ENCODE peak calls at places on chromosomes 12 and 14, in four cellular contexts. N is M059J, J is AML-193, F is mucosa of gallbladder. E is an unnamed sample.

GRCh38 chr12:75996907-75997447 is 34.6 kb downstream of the PHLDA1 start:
- DNase-seq in N (peak), J (no peak), F (no peak), E (peak)

GRCh38 chr14:62445570-62445969 is 599.7 kb downstream of the KCNH5 start:
- DNase-seq in N (no peak), J (no peak), F (no peak), E (no peak)

GRCh38 chr12:131709226-131709625 is 1.7 kb upstream of the SFSWAP start:
- DNase-seq in N (no peak), J (no peak), F (no peak), E (no peak)

GRCh38 chr12:56256326-56256960 is 1.7 kb downstream of the ANKRD52 start:
- DNase-seq in N (peak), J (no peak), F (no peak), E (peak)

GRCh38 chr12:53999596-54000104 is 311 bp upstream of the HOXC9 start:
- DNase-seq in N (peak), J (no peak), F (no peak), E (peak)

GRCh38 chr12:32264995-32265394 is 134.4 kb upstream of the FGD4 start:
- DNase-seq in N (no peak), J (no peak), F (no peak), E (peak)

GRCh38 chr14:90399541-90400444 is 3.0 kb downstream of the CALM1 start:
- DNase-seq in N (peak), J (peak), F (peak), E (peak)

GRCh38 chr12:112012775-112013600 is at the start of the genes ERP29 and TMEM116:
- DNase-seq in N (peak), J (peak), F (peak), E (peak)

GRCh38 chr12:70288817-70289216 is 45.6 kb downstream of the CNOT2 start:
- DNase-seq in N (no peak), J (no peak), F (no peak), E (no peak)

GRCh38 chr12:57190037-57190436 is 26.6 kb upstream of the NXPH4 start:
- DNase-seq in N (peak), J (no peak), F (no peak), E (peak)

GRCh38 chr12:54393743-54394142 is 9.2 kb upstream of the ZNF385A start:
- DNase-seq in N (no peak), J (no peak), F (no peak), E (no peak)

GRCh38 chr14:92890830-92891598 is 31.9 kb upstream of the CHGA start:
- DNase-seq in N (no peak), J (no peak), F (no peak), E (no peak)

GRCh38 chr12:52232916-52233461 is at the start of gene KRT7:
- DNase-seq in N (no peak), J (no peak), F (peak), E (no peak)

GRCh38 chr14:24416932-24417619 is 12.4 kb downstream of the CBLN3 start:
- DNase-seq in N (no peak), J (no peak), F (no peak), E (no peak)

GRCh38 chr12:3607821-3608220 is 116.8 kb downstream of the PRMT8 start:
- DNase-seq in N (no peak), J (no peak), F (no peak), E (no peak)

GRCh38 chr12:19964549-19964948 is 403.8 kb upstream of the PDE3A start:
- DNase-seq in N (peak), J (no peak), F (no peak), E (no peak)

GRCh38 chr14:55073856-55074255 is 22.4 kb downstream of the MAPK1IP1L start:
- DNase-seq in N (peak), J (no peak), F (no peak), E (peak)

GRCh38 chr14:70640938-70641547 is 673 bp upstream of the TTC9 start:
- DNase-seq in N (peak), J (no peak), F (peak), E (peak)

GRCh38 chr12:20057398-20057797 is 310.9 kb upstream of the PDE3A start:
- DNase-seq in N (no peak), J (no peak), F (no peak), E (no peak)

GRCh38 chr14:51004801-51005526 is 60.7 kb upstream of the PYGL start:
- DNase-seq in N (peak), J (no peak), F (no peak), E (peak)

GRCh38 chr12:67790660-67791059 is 142.1 kb downstream of the DYRK2 start:
- DNase-seq in N (no peak), J (no peak), F (no peak), E (no peak)

GRCh38 chr12:53006810-53007742 is 820 bp downstream of the EIF4B start:
- DNase-seq in N (peak), J (peak), F (peak), E (peak)

GRCh38 chr12:14575585-14575984 is 7.9 kb upstream of the PLBD1 start:
- DNase-seq in N (no peak), J (no peak), F (no peak), E (no peak)

GRCh38 chr12:107843351-107844311 is 69.1 kb downstream of the ASCL4 start:
- DNase-seq in N (no peak), J (no peak), F (no peak), E (peak)

GRCh38 chr12:89126712-89127111 is 225.6 kb downstream of the DUSP6 start:
- DNase-seq in N (no peak), J (no peak), F (no peak), E (no peak)

GRCh38 chr14:60250318-60251035 is 1.5 kb downstream of the PPM1A start:
- DNase-seq in N (peak), J (no peak), F (no peak), E (peak)

GRCh38 chr14:105448706-105449111 is 25.9 kb upstream of the CRIP2 start:
- DNase-seq in N (peak), J (no peak), F (peak), E (peak)

E was measured in RPMI7951.